ENCODE peak calls at places on chromosome 18, in seven cellular contexts. One of them, this sample, is unnamed.

GRCh38 chr18:23612434-23613090 is 26.3 kb upstream of the NPC1 start:
- DNase-seq in right lobe of liver: no peak
- DNase-seq in ascending aorta: no peak
- DNase-seq in thyroid gland: peak
- DNase-seq in ovary: no peak
- DNase-seq in cardiac muscle cell: no peak
- DNase-seq in H7: no peak
- DNase-seq in this sample: no peak

GRCh38 chr18:8936646-8937045 is 165.9 kb upstream of the NDUFV2 start:
- DNase-seq in right lobe of liver: no peak
- DNase-seq in ascending aorta: no peak
- DNase-seq in thyroid gland: no peak
- DNase-seq in ovary: no peak
- DNase-seq in cardiac muscle cell: no peak
- DNase-seq in H7: no peak
- DNase-seq in this sample: no peak

GRCh38 chr18:58552057-58552461 is 76.8 kb downstream of the ALPK2 start:
- DNase-seq in right lobe of liver: no peak
- DNase-seq in ascending aorta: no peak
- DNase-seq in thyroid gland: no peak
- DNase-seq in ovary: no peak
- DNase-seq in cardiac muscle cell: no peak
- DNase-seq in H7: no peak
- DNase-seq in this sample: no peak

GRCh38 chr18:37274988-37275590 is 290.5 kb downstream of the CELF4 start:
- DNase-seq in right lobe of liver: no peak
- DNase-seq in ascending aorta: no peak
- DNase-seq in thyroid gland: no peak
- DNase-seq in ovary: no peak
- DNase-seq in cardiac muscle cell: no peak
- DNase-seq in H7: peak
- DNase-seq in this sample: no peak

GRCh38 chr18:74623047-74623816 is 25.6 kb downstream of the ZNF407 start:
- DNase-seq in right lobe of liver: no peak
- DNase-seq in ascending aorta: no peak
- DNase-seq in thyroid gland: peak
- DNase-seq in ovary: no peak
- DNase-seq in cardiac muscle cell: peak
- DNase-seq in H7: peak
- DNase-seq in this sample: no peak

GRCh38 chr18:11901826-11902438 is 6.2 kb downstream of the MPPE1 start:
- DNase-seq in right lobe of liver: no peak
- DNase-seq in ascending aorta: no peak
- DNase-seq in thyroid gland: no peak
- DNase-seq in ovary: no peak
- DNase-seq in cardiac muscle cell: no peak
- DNase-seq in H7: no peak
- DNase-seq in this sample: no peak

GRCh38 chr18:26322892-26323653 is 96.8 kb downstream of the TAF4B start:
- DNase-seq in right lobe of liver: no peak
- DNase-seq in ascending aorta: no peak
- DNase-seq in thyroid gland: no peak
- DNase-seq in ovary: no peak
- DNase-seq in cardiac muscle cell: peak
- DNase-seq in H7: no peak
- DNase-seq in this sample: peak

GRCh38 chr18:65994294-65994693 is 243.5 kb downstream of the CDH7 start:
- DNase-seq in right lobe of liver: no peak
- DNase-seq in ascending aorta: no peak
- DNase-seq in thyroid gland: no peak
- DNase-seq in ovary: no peak
- DNase-seq in cardiac muscle cell: no peak
- DNase-seq in H7: no peak
- DNase-seq in this sample: no peak

GRCh38 chr18:37176307-37176934 is 347.5 kb downstream of the KIAA1328 start:
- DNase-seq in right lobe of liver: no peak
- DNase-seq in ascending aorta: no peak
- DNase-seq in thyroid gland: no peak
- DNase-seq in ovary: no peak
- DNase-seq in cardiac muscle cell: no peak
- DNase-seq in H7: no peak
- DNase-seq in this sample: no peak

GRCh38 chr18:50193796-50194622 is 938 bp downstream of the MYO5B start:
- DNase-seq in right lobe of liver: peak
- DNase-seq in ascending aorta: no peak
- DNase-seq in thyroid gland: peak
- DNase-seq in ovary: no peak
- DNase-seq in cardiac muscle cell: no peak
- DNase-seq in H7: peak
- DNase-seq in this sample: no peak

GRCh38 chr18:48227206-48227605 is 182.0 kb downstream of the ZBTB7C start:
- DNase-seq in right lobe of liver: no peak
- DNase-seq in ascending aorta: no peak
- DNase-seq in thyroid gland: no peak
- DNase-seq in ovary: no peak
- DNase-seq in cardiac muscle cell: no peak
- DNase-seq in H7: no peak
- DNase-seq in this sample: no peak

GRCh38 chr18:73563345-73563744 is 584.3 kb downstream of the FBXO15 start:
- DNase-seq in right lobe of liver: no peak
- DNase-seq in ascending aorta: no peak
- DNase-seq in thyroid gland: no peak
- DNase-seq in ovary: no peak
- DNase-seq in cardiac muscle cell: peak
- DNase-seq in H7: no peak
- DNase-seq in this sample: peak

GRCh38 chr18:830315-830901 is 18.4 kb upstream of the YES1 start:
- DNase-seq in right lobe of liver: no peak
- DNase-seq in ascending aorta: no peak
- DNase-seq in thyroid gland: no peak
- DNase-seq in ovary: no peak
- DNase-seq in cardiac muscle cell: peak
- DNase-seq in H7: peak
- DNase-seq in this sample: no peak

DNA sequence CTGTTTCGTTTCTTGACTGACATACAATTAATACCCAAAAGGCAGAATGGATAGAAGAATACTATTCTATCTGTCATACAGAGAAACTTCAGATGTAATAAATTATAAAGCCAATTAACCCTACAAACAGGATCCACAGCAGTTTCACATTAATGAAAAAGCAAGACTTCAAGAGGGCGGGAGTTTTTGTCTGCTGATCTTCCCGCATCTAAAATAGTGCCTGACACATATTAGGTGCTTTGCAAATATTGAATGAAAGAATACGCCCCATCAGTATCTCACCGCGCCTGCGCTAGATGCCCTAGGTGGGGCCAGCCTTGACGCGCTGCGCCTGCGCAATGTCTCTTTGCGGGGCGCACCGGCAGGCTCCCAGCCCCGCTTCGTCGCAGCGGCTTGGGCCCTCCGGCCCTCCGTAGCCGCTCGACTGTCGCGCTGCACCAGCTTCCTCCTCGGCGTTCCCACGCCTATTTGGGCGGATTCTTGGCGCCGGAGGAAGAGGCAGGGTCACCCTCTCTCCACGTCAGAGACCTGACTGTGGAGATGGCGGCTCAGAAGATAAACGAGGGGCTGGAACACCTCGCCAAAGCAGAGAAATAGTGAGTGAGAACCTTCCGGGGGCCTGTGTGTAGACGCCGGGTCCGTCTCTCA is at the start of gene NAPG:
- DNase-seq in right lobe of liver: peak
- DNase-seq in ascending aorta: peak
- DNase-seq in thyroid gland: peak
- DNase-seq in ovary: peak
- DNase-seq in cardiac muscle cell: peak
- DNase-seq in H7: peak
- DNase-seq in this sample: peak
- H3K4me3 ChIP-seq in right lobe of liver: peak
- H3K4me3 ChIP-seq in ascending aorta: peak
- H3K4me3 ChIP-seq in thyroid gland: peak
- H3K4me3 ChIP-seq in ovary: peak
- H3K4me3 ChIP-seq in cardiac muscle cell: peak
- H3K4me3 ChIP-seq in H7: peak
- H3K4me3 ChIP-seq in this sample: peak

GRCh38 chr18:28045176-28045810 is 131.6 kb downstream of the CDH2 start:
- DNase-seq in right lobe of liver: no peak
- DNase-seq in ascending aorta: no peak
- DNase-seq in thyroid gland: peak
- DNase-seq in ovary: no peak
- DNase-seq in cardiac muscle cell: peak
- DNase-seq in H7: no peak
- DNase-seq in this sample: no peak
- H3K4me3 ChIP-seq in right lobe of liver: no peak
- H3K4me3 ChIP-seq in ascending aorta: no peak
- H3K4me3 ChIP-seq in thyroid gland: no peak
- H3K4me3 ChIP-seq in ovary: no peak
- H3K4me3 ChIP-seq in cardiac muscle cell: no peak
- H3K4me3 ChIP-seq in H7: no peak
- H3K4me3 ChIP-seq in this sample: no peak

GRCh38 chr18:79409313-79409712 is 13.6 kb downstream of the NFATC1 start:
- DNase-seq in right lobe of liver: no peak
- DNase-seq in ascending aorta: no peak
- DNase-seq in thyroid gland: no peak
- DNase-seq in ovary: no peak
- DNase-seq in cardiac muscle cell: no peak
- DNase-seq in H7: no peak
- DNase-seq in this sample: no peak
- H3K4me3 ChIP-seq in right lobe of liver: no peak
- H3K4me3 ChIP-seq in ascending aorta: no peak
- H3K4me3 ChIP-seq in thyroid gland: no peak
- H3K4me3 ChIP-seq in ovary: no peak
- H3K4me3 ChIP-seq in cardiac muscle cell: no peak
- H3K4me3 ChIP-seq in H7: no peak
- H3K4me3 ChIP-seq in this sample: no peak

DNA sequence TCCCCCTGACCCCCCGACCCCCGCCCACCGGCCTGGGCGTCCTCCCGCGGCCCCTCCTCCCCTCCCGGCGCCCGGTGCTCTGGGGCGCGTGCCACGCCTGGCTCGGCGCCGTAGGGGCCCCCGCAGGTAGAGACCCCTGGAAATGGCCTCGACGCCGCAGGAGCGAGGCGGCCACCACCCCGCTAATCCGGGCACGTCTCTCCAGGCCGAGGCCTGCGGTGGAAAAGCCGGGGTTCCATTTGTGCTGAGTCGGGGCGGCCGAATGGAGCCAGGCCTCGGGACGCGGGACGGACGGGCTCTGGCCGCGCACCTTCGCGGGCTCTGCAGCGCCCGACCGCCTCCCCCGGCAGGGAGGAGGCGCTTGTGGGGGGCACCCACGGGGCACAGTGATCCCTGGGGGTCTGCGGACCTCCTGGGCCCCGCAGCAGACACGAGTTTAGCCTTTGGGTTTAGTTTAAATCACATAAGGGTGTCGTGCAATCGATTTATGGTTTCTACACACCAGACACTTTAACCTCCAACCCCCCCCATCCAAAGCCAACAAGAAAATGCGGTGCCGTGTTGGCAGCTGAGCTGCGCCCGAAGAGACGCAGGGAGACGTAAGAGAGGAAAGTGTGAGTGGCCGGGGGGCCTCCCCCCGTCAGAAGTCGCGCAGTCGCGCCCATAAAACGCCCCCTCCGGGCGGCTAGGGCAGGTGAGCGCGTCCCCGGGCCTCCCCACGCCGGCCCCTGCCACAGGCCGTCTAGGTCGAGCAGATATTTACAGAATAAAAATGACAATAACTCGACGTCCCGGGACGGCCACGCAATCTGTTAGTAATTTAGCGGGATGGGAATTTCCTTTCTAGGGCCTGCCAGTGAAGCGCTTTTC is 1.1 kb upstream of the NFATC1 start:
- DNase-seq in right lobe of liver: peak
- DNase-seq in ascending aorta: no peak
- DNase-seq in thyroid gland: no peak
- DNase-seq in ovary: peak
- DNase-seq in cardiac muscle cell: peak
- DNase-seq in H7: no peak
- DNase-seq in this sample: no peak
- H3K4me3 ChIP-seq in right lobe of liver: peak
- H3K4me3 ChIP-seq in ascending aorta: peak
- H3K4me3 ChIP-seq in thyroid gland: peak
- H3K4me3 ChIP-seq in ovary: peak
- H3K4me3 ChIP-seq in cardiac muscle cell: peak
- H3K4me3 ChIP-seq in H7: peak
- H3K4me3 ChIP-seq in this sample: peak